ENCODE peak calls at places on chromosomes 6 and 20, in four cellular contexts. One of them, this sample, is unnamed.

GRCh38 chr6:42745083-42745637 is 743 bp downstream of the TBCC start:
- DNase-seq in stomach: peak
- DNase-seq in spleen: peak
- DNase-seq in heart left ventricle: peak
- DNase-seq in this sample: no peak

GRCh38 chr20:51729771-51730170 is 38.4 kb downstream of the ATP9A start:
- DNase-seq in stomach: no peak
- DNase-seq in spleen: no peak
- DNase-seq in heart left ventricle: no peak
- DNase-seq in this sample: no peak

GRCh38 chr6:7914991-7915789 is 4.6 kb upstream of the TXNDC5 start:
- DNase-seq in stomach: no peak
- DNase-seq in spleen: peak
- DNase-seq in heart left ventricle: peak
- DNase-seq in this sample: no peak

GRCh38 chr20:63107449-63108200 is 100.9 kb upstream of the BHLHE23 start:
- DNase-seq in stomach: no peak
- DNase-seq in spleen: peak
- DNase-seq in heart left ventricle: no peak
- DNase-seq in this sample: peak

GRCh38 chr6:137349856-137350830 is 131.0 kb upstream of the IFNGR1 start:
- DNase-seq in stomach: no peak
- DNase-seq in spleen: no peak
- DNase-seq in heart left ventricle: no peak
- DNase-seq in this sample: no peak

GRCh38 chr6:41901882-41902519 is 6.8 kb upstream of the USP49 start:
- DNase-seq in stomach: no peak
- DNase-seq in spleen: no peak
- DNase-seq in heart left ventricle: no peak
- DNase-seq in this sample: no peak

GRCh38 chr6:84027340-84028183 is 6.0 kb upstream of the MRAP2 start:
- DNase-seq in stomach: peak
- DNase-seq in spleen: no peak
- DNase-seq in heart left ventricle: no peak
- DNase-seq in this sample: peak

GRCh38 chr6:70415247-70415646 is 1.9 kb downstream of the FAM135A start:
- DNase-seq in stomach: no peak
- DNase-seq in spleen: no peak
- DNase-seq in heart left ventricle: no peak
- DNase-seq in this sample: no peak

GRCh38 chr6:4603291-4603690 is 172.9 kb upstream of the CDYL start:
- DNase-seq in stomach: peak
- DNase-seq in spleen: no peak
- DNase-seq in heart left ventricle: no peak
- DNase-seq in this sample: peak

GRCh38 chr6:145875496-145876244 is 61.1 kb upstream of the FBXO30 start:
- DNase-seq in stomach: no peak
- DNase-seq in spleen: no peak
- DNase-seq in heart left ventricle: no peak
- DNase-seq in this sample: no peak

GRCh38 chr20:57498425-57499400 is 26.2 kb downstream of the CTCFL start:
- DNase-seq in stomach: no peak
- DNase-seq in spleen: no peak
- DNase-seq in heart left ventricle: no peak
- DNase-seq in this sample: no peak

GRCh38 chr6:164099535-164099982 is 685.0 kb downstream of the QKI start:
- DNase-seq in stomach: no peak
- DNase-seq in spleen: no peak
- DNase-seq in heart left ventricle: no peak
- DNase-seq in this sample: no peak

GRCh38 chr6:53148684-53149083 is at the start of gene GCM1:
- DNase-seq in stomach: no peak
- DNase-seq in spleen: no peak
- DNase-seq in heart left ventricle: no peak
- DNase-seq in this sample: no peak

GRCh38 chr6:33313709-33314514 is at the start of gene TAPBP:
- DNase-seq in stomach: peak
- DNase-seq in spleen: peak
- DNase-seq in heart left ventricle: peak
- DNase-seq in this sample: no peak

GRCh38 chr20:53080969-53081871 is 109.1 kb downstream of the TSHZ2 start:
- DNase-seq in stomach: peak
- DNase-seq in spleen: no peak
- DNase-seq in heart left ventricle: no peak
- DNase-seq in this sample: peak